ENCODE peak calls at places on chromosomes 7 and 10, in seven cellular contexts. One of them, this sample, is unnamed.

GRCh38 chr7:158617737-158618128 is 30.1 kb upstream of the PTPRN2 start:
- DNase-seq in psoas muscle: no peak
- DNase-seq in AG09309: no peak
- DNase-seq in MM.1S: no peak
- DNase-seq in Caco-2: no peak
- DNase-seq in ovary: no peak
- DNase-seq in Panc1: no peak
- DNase-seq in this sample: no peak

GRCh38 chr7:103073989-103074518 is 542 bp downstream of the FBXL13 start:
- DNase-seq in psoas muscle: no peak
- DNase-seq in AG09309: no peak
- DNase-seq in MM.1S: no peak
- DNase-seq in Caco-2: no peak
- DNase-seq in ovary: no peak
- DNase-seq in Panc1: no peak
- DNase-seq in this sample: no peak

GRCh38 chr10:11913184-11913641 is 90.1 kb downstream of the PROSER2 start:
- DNase-seq in psoas muscle: no peak
- DNase-seq in AG09309: no peak
- DNase-seq in MM.1S: no peak
- DNase-seq in Caco-2: peak; percentile 62
- DNase-seq in ovary: no peak
- DNase-seq in Panc1: no peak
- DNase-seq in this sample: no peak

GRCh38 chr7:78095549-78095948 is 297.0 kb downstream of the PHTF2 start:
- DNase-seq in psoas muscle: no peak
- DNase-seq in AG09309: peak; percentile 61
- DNase-seq in MM.1S: no peak
- DNase-seq in Caco-2: no peak
- DNase-seq in ovary: no peak
- DNase-seq in Panc1: no peak
- DNase-seq in this sample: no peak

GRCh38 chr7:36119005-36119711 is 33.9 kb upstream of the EEPD1 start:
- DNase-seq in psoas muscle: no peak
- DNase-seq in AG09309: peak; percentile 94
- DNase-seq in MM.1S: no peak
- DNase-seq in Caco-2: no peak
- DNase-seq in ovary: no peak
- DNase-seq in Panc1: peak; percentile 42
- DNase-seq in this sample: no peak

GRCh38 chr10:17025444-17026295 is 103.9 kb downstream of the CUBN start:
- DNase-seq in psoas muscle: peak; percentile 54
- DNase-seq in AG09309: peak; percentile 98
- DNase-seq in MM.1S: no peak
- DNase-seq in Caco-2: no peak
- DNase-seq in ovary: no peak
- DNase-seq in Panc1: no peak
- DNase-seq in this sample: no peak

GRCh38 chr7:82506208-82506607 is 62.6 kb upstream of the CACNA2D1 start:
- DNase-seq in psoas muscle: no peak
- DNase-seq in AG09309: no peak
- DNase-seq in MM.1S: no peak
- DNase-seq in Caco-2: no peak
- DNase-seq in ovary: no peak
- DNase-seq in Panc1: no peak
- DNase-seq in this sample: no peak

GRCh38 chr7:82729172-82730030 is 285.8 kb upstream of the CACNA2D1 start:
- DNase-seq in psoas muscle: no peak
- DNase-seq in AG09309: no peak
- DNase-seq in MM.1S: peak; percentile 54
- DNase-seq in Caco-2: no peak
- DNase-seq in ovary: no peak
- DNase-seq in Panc1: peak; percentile 33
- DNase-seq in this sample: no peak

GRCh38 chr10:97673736-97674525 is 13.1 kb downstream of the AVPI1 start:
- DNase-seq in psoas muscle: no peak
- DNase-seq in AG09309: no peak
- DNase-seq in MM.1S: no peak
- DNase-seq in Caco-2: no peak
- DNase-seq in ovary: no peak
- DNase-seq in Panc1: no peak
- DNase-seq in this sample: no peak

GRCh38 chr7:87474046-87474445 is 1.4 kb downstream of the ABCB4 start:
- DNase-seq in psoas muscle: no peak
- DNase-seq in AG09309: peak; percentile 23
- DNase-seq in MM.1S: no peak
- DNase-seq in Caco-2: no peak
- DNase-seq in ovary: no peak
- DNase-seq in Panc1: no peak
- DNase-seq in this sample: no peak

GRCh38 chr7:66443946-66444345 is 184.7 kb upstream of the KCTD7 start:
- DNase-seq in psoas muscle: no peak
- DNase-seq in AG09309: no peak
- DNase-seq in MM.1S: no peak
- DNase-seq in Caco-2: no peak
- DNase-seq in ovary: no peak
- DNase-seq in Panc1: no peak
- DNase-seq in this sample: no peak

GRCh38 chr7:102028206-102028826 is 210.9 kb downstream of the CUX1 start:
- DNase-seq in psoas muscle: no peak
- DNase-seq in AG09309: no peak
- DNase-seq in MM.1S: no peak
- DNase-seq in Caco-2: no peak
- DNase-seq in ovary: no peak
- DNase-seq in Panc1: no peak
- DNase-seq in this sample: no peak

GRCh38 chr10:84140036-84140379 is 699 bp downstream of the GHITM start:
- DNase-seq in psoas muscle: peak; percentile 26
- DNase-seq in AG09309: no peak
- DNase-seq in MM.1S: no peak
- DNase-seq in Caco-2: peak; percentile 45
- DNase-seq in ovary: peak; percentile 19
- DNase-seq in Panc1: no peak
- DNase-seq in this sample: no peak

GRCh38 chr10:126233721-126234120 is 154.6 kb downstream of the ADAM12 start:
- DNase-seq in psoas muscle: no peak
- DNase-seq in AG09309: no peak
- DNase-seq in MM.1S: no peak
- DNase-seq in Caco-2: no peak
- DNase-seq in ovary: no peak
- DNase-seq in Panc1: no peak
- DNase-seq in this sample: no peak

GRCh38 chr10:52400564-52400963 is 86.5 kb downstream of the DKK1 start:
- DNase-seq in psoas muscle: no peak
- DNase-seq in AG09309: no peak
- DNase-seq in MM.1S: peak; percentile 77
- DNase-seq in Caco-2: no peak
- DNase-seq in ovary: no peak
- DNase-seq in Panc1: no peak
- DNase-seq in this sample: no peak

GRCh38 chr7:22594020-22594419 is 94.0 kb upstream of the STEAP1B start:
- DNase-seq in psoas muscle: no peak
- DNase-seq in AG09309: no peak
- DNase-seq in MM.1S: no peak
- DNase-seq in Caco-2: no peak
- DNase-seq in ovary: no peak
- DNase-seq in Panc1: no peak
- DNase-seq in this sample: peak; percentile 98

GRCh38 chr7:159140170-159140910 is 4.3 kb downstream of the VIPR2 start:
- DNase-seq in psoas muscle: no peak
- DNase-seq in AG09309: no peak
- DNase-seq in MM.1S: no peak
- DNase-seq in Caco-2: no peak
- DNase-seq in ovary: no peak
- DNase-seq in Panc1: no peak
- DNase-seq in this sample: peak; percentile 70

GRCh38 chr10:77405771-77406241 is 231.8 kb downstream of the KCNMA1 start:
- DNase-seq in psoas muscle: peak; percentile 78
- DNase-seq in AG09309: no peak
- DNase-seq in MM.1S: peak; percentile 42
- DNase-seq in Caco-2: peak; percentile 91
- DNase-seq in ovary: peak; percentile 59
- DNase-seq in Panc1: peak; percentile 69
- DNase-seq in this sample: peak; percentile 71

GRCh38 chr7:31102151-31102972 is 50.3 kb downstream of the ADCYAP1R1 start:
- DNase-seq in psoas muscle: no peak
- DNase-seq in AG09309: no peak
- DNase-seq in MM.1S: no peak
- DNase-seq in Caco-2: peak; percentile 8
- DNase-seq in ovary: peak; percentile 8
- DNase-seq in Panc1: no peak
- DNase-seq in this sample: no peak

GRCh38 chr10:133141963-133142350 is 18.1 kb upstream of the KNDC1 start:
- DNase-seq in psoas muscle: no peak
- DNase-seq in AG09309: no peak
- DNase-seq in MM.1S: no peak
- DNase-seq in Caco-2: peak; percentile 31
- DNase-seq in ovary: peak; percentile 7
- DNase-seq in Panc1: no peak
- DNase-seq in this sample: no peak

GRCh38 chr10:11325817-11326216 is 285.6 kb downstream of the USP6NL start:
- DNase-seq in psoas muscle: no peak
- DNase-seq in AG09309: no peak
- DNase-seq in MM.1S: no peak
- DNase-seq in Caco-2: no peak
- DNase-seq in ovary: no peak
- DNase-seq in Panc1: no peak
- DNase-seq in this sample: no peak

GRCh38 chr7:128831994-128832879 is 2.0 kb downstream of the FLNC start:
- DNase-seq in psoas muscle: peak; percentile 62
- DNase-seq in AG09309: no peak
- DNase-seq in MM.1S: no peak
- DNase-seq in Caco-2: peak; percentile 40
- DNase-seq in ovary: peak; percentile 45
- DNase-seq in Panc1: no peak
- DNase-seq in this sample: no peak
- H3K4me3 ChIP-seq in psoas muscle: peak overlapping the region; percentile 89
- H3K4me3 ChIP-seq in AG09309: peak overlapping the region; percentile 90
- H3K4me3 ChIP-seq in MM.1S: no peak overlapping the region
- H3K4me3 ChIP-seq in Caco-2: no peak overlapping the region
- H3K4me3 ChIP-seq in ovary: peak overlapping the region; percentile 60
- H3K4me3 ChIP-seq in Panc1: peak overlapping the region; percentile 43
- H3K4me3 ChIP-seq in this sample: no peak overlapping the region

DNA sequence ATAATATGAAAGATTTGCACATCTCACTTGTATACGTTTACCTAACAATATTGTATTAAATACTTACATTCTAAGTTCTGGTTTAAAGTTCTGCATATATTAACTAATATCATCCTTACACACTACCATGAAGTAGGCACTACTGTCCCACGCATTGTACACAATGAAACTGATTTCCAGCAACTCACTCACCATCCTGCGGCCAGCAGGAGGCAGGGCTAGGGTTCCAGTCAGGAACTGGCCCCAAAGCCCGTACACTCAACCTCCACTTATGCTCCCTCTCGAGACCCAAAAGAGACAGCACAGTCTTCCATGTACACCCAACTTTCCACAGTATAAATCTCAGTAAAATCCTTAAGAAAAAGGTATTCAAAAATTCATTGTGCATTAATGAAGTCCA is 41.4 kb downstream of the GRID1 start:
- DNase-seq in psoas muscle: no peak
- DNase-seq in AG09309: no peak
- DNase-seq in MM.1S: no peak
- DNase-seq in Caco-2: peak; percentile 3
- DNase-seq in ovary: no peak
- DNase-seq in Panc1: no peak
- DNase-seq in this sample: no peak
- TF ChIP-seq CTCF in psoas muscle: no peak
- TF ChIP-seq CTCF in AG09309: no peak
- TF ChIP-seq CTCF in MM.1S: no peak
- TF ChIP-seq CTCF in Caco-2: no peak
- TF ChIP-seq CTCF in ovary: no peak
- TF ChIP-seq CTCF in Panc1: no peak
- TF ChIP-seq CTCF in this sample: no peak

DNA sequence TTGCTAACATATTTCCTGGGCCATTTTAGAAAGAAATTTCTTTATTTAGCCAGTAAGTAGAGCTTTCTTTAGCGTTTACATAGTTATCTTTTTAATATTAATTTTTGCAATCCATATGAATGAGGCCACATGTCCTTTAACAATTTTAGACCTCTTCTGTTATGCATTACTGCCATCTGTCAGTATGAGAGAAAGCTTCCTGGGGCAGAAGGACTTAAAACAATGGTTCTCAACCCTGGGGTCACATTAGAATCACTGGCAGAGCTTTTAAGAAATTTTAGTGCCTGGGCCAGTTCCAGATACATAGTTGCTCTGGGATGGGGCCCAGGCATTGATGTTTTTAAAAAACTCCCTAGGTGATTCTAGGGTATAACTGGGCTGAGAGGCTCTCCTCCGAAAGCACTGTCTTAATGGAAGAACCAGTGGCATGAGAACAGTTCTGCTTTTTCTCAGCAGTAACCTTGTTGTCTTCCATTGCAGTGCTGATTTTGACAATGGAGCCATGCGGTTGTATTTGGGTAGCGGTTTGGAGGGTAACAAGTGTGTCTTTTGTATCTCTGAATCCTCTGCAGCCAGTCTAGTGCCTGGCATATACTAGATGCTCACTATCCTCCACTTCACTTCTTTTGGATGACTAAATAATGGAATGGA is 226.9 kb downstream of the AUTS2 start:
- DNase-seq in psoas muscle: no peak
- DNase-seq in AG09309: no peak
- DNase-seq in MM.1S: no peak
- DNase-seq in Caco-2: no peak
- DNase-seq in ovary: no peak
- DNase-seq in Panc1: no peak
- DNase-seq in this sample: no peak
- H3K4me3 ChIP-seq in psoas muscle: no peak overlapping the region
- H3K4me3 ChIP-seq in AG09309: no peak overlapping the region
- H3K4me3 ChIP-seq in MM.1S: no peak overlapping the region
- H3K4me3 ChIP-seq in Caco-2: no peak overlapping the region
- H3K4me3 ChIP-seq in ovary: no peak overlapping the region
- H3K4me3 ChIP-seq in Panc1: no peak overlapping the region
- H3K4me3 ChIP-seq in this sample: no peak overlapping the region

GRCh38 chr7:68063171-68063570 is 1066.5 kb downstream of the TYW1 start:
- DNase-seq in psoas muscle: no peak
- DNase-seq in AG09309: no peak
- DNase-seq in MM.1S: no peak
- DNase-seq in Caco-2: no peak
- DNase-seq in ovary: no peak
- DNase-seq in Panc1: no peak
- DNase-seq in this sample: no peak
- TF ChIP-seq CTCF in psoas muscle: no peak
- TF ChIP-seq CTCF in AG09309: peak; percentile 4
- TF ChIP-seq CTCF in MM.1S: peak; percentile 27
- TF ChIP-seq CTCF in Caco-2: peak; percentile 31
- TF ChIP-seq CTCF in ovary: no peak
- TF ChIP-seq CTCF in Panc1: peak; percentile 69
- TF ChIP-seq CTCF in this sample: peak; percentile 57

DNA sequence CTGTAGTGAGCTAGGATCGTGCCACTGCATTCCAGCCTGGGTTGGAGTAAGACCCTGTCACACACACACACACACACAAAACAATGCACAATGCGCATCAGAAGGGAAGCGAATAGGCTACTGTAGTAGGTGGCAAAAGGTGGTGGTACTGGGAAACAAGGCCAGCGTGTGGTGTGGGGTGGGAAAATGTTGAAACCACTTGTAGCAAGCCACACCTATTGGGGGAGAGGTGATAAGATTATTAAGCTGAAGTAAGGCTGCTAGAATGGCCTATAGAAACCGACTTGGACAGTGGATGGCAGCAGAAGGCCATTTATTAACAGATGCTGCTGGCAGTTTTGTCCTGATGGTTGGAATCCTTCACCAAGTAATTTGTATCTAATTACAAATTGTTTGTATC is 7.2 kb upstream of the CHCHD1 start:
- DNase-seq in psoas muscle: no peak
- DNase-seq in AG09309: no peak
- DNase-seq in MM.1S: peak; percentile 31
- DNase-seq in Caco-2: no peak
- DNase-seq in ovary: no peak
- DNase-seq in Panc1: no peak
- DNase-seq in this sample: no peak
- H3K4me3 ChIP-seq in psoas muscle: peak overlapping the region; percentile 84
- H3K4me3 ChIP-seq in AG09309: peak overlapping the region; percentile 82
- H3K4me3 ChIP-seq in MM.1S: peak overlapping the region; percentile 35
- H3K4me3 ChIP-seq in Caco-2: peak overlapping the region; percentile 91
- H3K4me3 ChIP-seq in ovary: no peak overlapping the region
- H3K4me3 ChIP-seq in Panc1: peak overlapping the region; percentile 90
- H3K4me3 ChIP-seq in this sample: peak overlapping the region; percentile 80

This sample was measured in LNCaP clone FGC.